ENCODE peak calls at places on chromosomes 4 and X, in eight cellular contexts. A, X, S, O, W, N, P and U are unnamed samples.

GRCh38 chr4:102640669-102641068 is 120.1 kb downstream of the MANBA start:
- DNase-seq in S (peak), A (peak), W (no peak), X (no peak), O (no peak), P (no peak), N (no peak), U (no peak)

GRCh38 chr4:91113130-91113706 is 986.0 kb downstream of the CCSER1 start:
- DNase-seq in P (no peak), N (no peak), W (no peak), X (no peak), S (no peak), A (no peak), O (no peak), U (no peak)

GRCh38 chr4:176302283-176303275 is 17.2 kb upstream of the SPCS3 start:
- DNase-seq in O (no peak), W (no peak), N (no peak), P (no peak), A (peak), X (no peak), S (peak), U (no peak)

GRCh38 chrX:49838374-49838773 is 9.3 kb downstream of the PAGE4 start:
- DNase-seq in X (no peak), A (peak), P (no peak), W (peak), N (peak), O (peak), S (no peak), U (no peak)

GRCh38 chr4:99655315-99656081 is 2.1 kb downstream of the C4orf54 start:
- DNase-seq in X (peak), A (peak), O (no peak), N (no peak), S (peak), P (peak), W (no peak), U (peak)

GRCh38 chr4:87268401-87268800 is 48.0 kb upstream of the KLHL8 start:
- DNase-seq in S (no peak), A (no peak), N (no peak), O (no peak), X (no peak), W (no peak), P (no peak), U (no peak)

GRCh38 chr4:39235021-39235420 is 52.7 kb downstream of the WDR19 start:
- DNase-seq in X (no peak), N (no peak), W (no peak), S (no peak), P (no peak), A (no peak), O (no peak), U (no peak)

GRCh38 chrX:109679820-109680219 is 53.2 kb downstream of the ACSL4 start:
- DNase-seq in A (no peak), P (no peak), X (no peak), N (no peak), O (no peak), W (no peak), S (no peak), U (no peak)

GRCh38 chr4:189092596-189092995 is 848.1 kb upstream of the FRG1 start:
- DNase-seq in N (no peak), P (no peak), A (peak), O (no peak), S (no peak), W (no peak), X (no peak), U (no peak)

GRCh38 chrX:111624169-111624568 is 56.8 kb upstream of the ALG13 start:
- DNase-seq in P (no peak), W (no peak), S (no peak), A (no peak), N (no peak), O (no peak), X (no peak), U (no peak)

GRCh38 chr4:107066622-107067021 is 30.5 kb upstream of the DKK2 start:
- DNase-seq in N (no peak), X (no peak), O (no peak), A (no peak), W (no peak), S (no peak), P (no peak), U (no peak)

GRCh38 chr4:76435689-76436176 is 704 bp downstream of the SHROOM3 start:
- DNase-seq in X (no peak), N (no peak), P (no peak), O (no peak), A (no peak), S (no peak), W (no peak), U (no peak)
- TF ChIP-seq CTCF in X (no peak), N (no peak), P (no peak), O (no peak), A (peak), S (no peak), W (peak), U (no peak)

GRCh38 chr4:184284742-184285141 is 67.1 kb upstream of the ENPP6 start:
- DNase-seq in N (no peak), W (no peak), A (no peak), S (no peak), P (no peak), X (no peak), O (no peak), U (no peak)

GRCh38 chr4:184286346-184286745 is 68.7 kb upstream of the ENPP6 start:
- DNase-seq in O (no peak), P (no peak), S (no peak), W (no peak), N (no peak), A (peak), X (no peak), U (no peak)

GRCh38 chr4:184288451-184289178 is 70.9 kb upstream of the ENPP6 start:
- DNase-seq in S (no peak), A (no peak), N (no peak), X (no peak), O (no peak), W (no peak), P (no peak), U (no peak)

GRCh38 chr4:184289179-184289535 is 71.5 kb upstream of the ENPP6 start:
- DNase-seq in P (no peak), W (no peak), O (no peak), A (no peak), X (no peak), S (no peak), N (no peak), U (no peak)

DNA sequence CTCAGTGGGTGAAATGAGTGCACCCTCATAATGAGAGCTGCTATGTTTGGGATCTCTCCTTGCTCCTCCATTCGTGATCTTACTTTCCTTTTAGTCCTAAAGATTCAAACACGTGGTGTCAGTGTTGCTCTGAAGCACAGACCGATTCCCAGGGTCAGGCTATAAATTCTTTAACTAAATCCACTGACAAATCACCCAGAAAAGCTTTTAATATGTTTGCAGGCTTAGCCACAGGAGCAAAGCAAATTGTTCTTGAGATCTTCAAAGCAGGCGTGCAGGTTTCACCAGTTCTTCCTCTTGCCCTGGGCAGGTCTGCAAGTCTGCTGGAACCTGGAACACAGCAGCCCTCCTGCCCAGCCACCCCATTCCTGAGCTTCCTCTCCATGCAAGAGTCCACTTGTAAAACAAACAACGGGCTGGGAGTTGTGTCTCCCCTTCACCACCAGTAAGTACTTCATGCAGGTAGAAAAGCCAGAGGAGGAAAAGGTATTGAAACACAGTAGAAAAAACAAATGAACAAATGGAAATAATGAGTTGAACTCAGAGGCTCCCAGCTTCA is 70.1 kb upstream of the ENPP6 start:
- DNase-seq in X (no peak), P (no peak), N (no peak), S (peak), W (peak), O (no peak), A (peak), U (no peak)
- TF ChIP-seq CTCF in X (peak), P (peak), N (no peak), S (peak), W (peak), O (no peak), A (peak), U (no peak)

GRCh38 chr4:110816367-110816766 is 193.5 kb upstream of the PITX2 start:
- DNase-seq in X (no peak), P (no peak), O (no peak), S (no peak), A (no peak), N (no peak), W (no peak), U (no peak)
- TF ChIP-seq CTCF in X (no peak), P (no peak), O (no peak), S (no peak), A (no peak), N (no peak), W (no peak), U (no peak)

GRCh38 chr4:6298035-6298434 is 28.4 kb downstream of the WFS1 start:
- DNase-seq in A (no peak), N (no peak), W (no peak), S (peak), X (no peak), O (no peak), P (no peak), U (no peak)

GRCh38 chr4:6294705-6295421 is 25.2 kb downstream of the WFS1 start:
- DNase-seq in O (no peak), S (no peak), X (no peak), N (no peak), A (no peak), P (no peak), W (no peak), U (no peak)

GRCh38 chr4:6295495-6295894 is 25.8 kb downstream of the WFS1 start:
- DNase-seq in A (no peak), O (no peak), S (no peak), P (no peak), N (no peak), X (no peak), W (no peak), U (no peak)

GRCh38 chr4:6297266-6297815 is 27.7 kb downstream of the WFS1 start:
- DNase-seq in W (no peak), A (no peak), P (no peak), O (no peak), N (no peak), X (no peak), S (no peak), U (no peak)

GRCh38 chr4:6296026-6296425 is 26.4 kb downstream of the WFS1 start:
- DNase-seq in A (no peak), O (no peak), X (no peak), S (no peak), N (no peak), W (no peak), P (no peak), U (no peak)
- TF ChIP-seq CTCF in A (no peak), O (no peak), X (no peak), S (no peak), N (no peak), W (no peak), P (no peak), U (no peak)

DNA sequence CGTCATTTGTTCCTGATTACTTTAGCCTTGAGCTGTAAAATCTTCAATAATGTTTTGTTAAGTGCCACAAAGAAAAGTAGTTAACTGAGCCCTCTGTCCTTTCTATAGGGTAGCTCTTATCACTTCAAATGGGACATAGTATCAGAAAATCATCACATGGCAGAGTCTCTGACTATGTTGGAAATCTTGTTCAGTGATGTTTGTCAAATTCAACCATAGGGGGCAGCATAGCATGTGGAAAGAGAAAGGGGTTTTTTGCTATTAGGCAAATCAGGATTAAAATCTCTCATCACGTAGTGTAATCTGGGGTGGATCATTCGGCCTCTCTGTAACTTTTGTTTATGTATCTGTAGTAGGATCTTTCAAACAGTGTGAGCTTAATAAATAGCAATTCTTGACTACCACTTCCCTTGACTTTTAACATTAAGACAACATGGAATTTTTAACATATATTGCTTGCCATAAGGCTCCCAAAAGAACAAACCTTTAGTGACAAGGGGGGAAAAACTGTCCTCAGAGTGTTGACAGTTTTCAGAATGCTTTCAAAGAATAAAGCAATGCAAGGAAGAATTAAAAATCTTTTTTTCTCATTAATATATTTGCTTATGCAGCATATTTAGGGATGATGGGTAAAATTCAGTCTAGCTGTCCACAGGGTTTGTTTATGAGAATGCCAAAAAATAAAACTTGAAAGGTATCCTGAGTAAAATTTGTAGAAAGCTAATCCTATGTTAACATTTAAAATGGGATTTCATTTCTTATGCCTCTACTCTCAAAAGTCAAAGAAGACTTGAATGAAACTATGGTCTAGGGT is 127.2 kb downstream of the FBXW7 start:
- DNase-seq in N (peak), P (no peak), S (no peak), A (peak), W (no peak), X (no peak), O (no peak), U (no peak)
- TF ChIP-seq CTCF in N (peak), P (peak), S (peak), A (peak), W (peak), X (peak), O (peak), U (no peak)